ENCODE peak calls at places on chromosomes 3 and 15, in nine cellular contexts. One of them, this sample, is unnamed.

GRCh38 chr15:97520689-97521088 is 439.8 kb upstream of the ARRDC4 start:
- DNase-seq in spleen: no peak
- DNase-seq in Panc1: no peak
- DNase-seq in K562: no peak
- DNase-seq in stomach: no peak
- DNase-seq in HCT116: no peak
- DNase-seq in HL-60: peak; percentile 7
- DNase-seq in GM12892: no peak
- DNase-seq in GM12891: no peak
- DNase-seq in this sample: no peak

GRCh38 chr3:22012471-22012870 is 261.5 kb upstream of the ZNF385D start:
- DNase-seq in spleen: no peak
- DNase-seq in Panc1: no peak
- DNase-seq in K562: no peak
- DNase-seq in stomach: no peak
- DNase-seq in HCT116: no peak
- DNase-seq in HL-60: no peak
- DNase-seq in GM12892: no peak
- DNase-seq in GM12891: no peak
- DNase-seq in this sample: no peak

GRCh38 chr15:30921781-30922371 is 18.2 kb downstream of the FAN1 start:
- DNase-seq in spleen: no peak
- DNase-seq in Panc1: no peak
- DNase-seq in K562: no peak
- DNase-seq in stomach: peak; percentile 54
- DNase-seq in HCT116: no peak
- DNase-seq in HL-60: no peak
- DNase-seq in GM12892: no peak
- DNase-seq in GM12891: no peak
- DNase-seq in this sample: no peak

GRCh38 chr3:48507256-48508061 is 3.5 kb upstream of the SHISA5 start:
- DNase-seq in spleen: peak; percentile 91
- DNase-seq in Panc1: peak; percentile 24
- DNase-seq in K562: peak; percentile 38
- DNase-seq in stomach: peak; percentile 76
- DNase-seq in HCT116: peak; percentile 87
- DNase-seq in HL-60: peak; percentile 72
- DNase-seq in GM12892: peak; percentile 68
- DNase-seq in GM12891: peak; percentile 70
- DNase-seq in this sample: no peak

GRCh38 chr3:84963137-84963536 is 4.3 kb downstream of the CADM2 start:
- DNase-seq in spleen: no peak
- DNase-seq in Panc1: no peak
- DNase-seq in K562: no peak
- DNase-seq in stomach: no peak
- DNase-seq in HCT116: no peak
- DNase-seq in HL-60: no peak
- DNase-seq in GM12892: no peak
- DNase-seq in GM12891: no peak
- DNase-seq in this sample: no peak

GRCh38 chr3:193730498-193730897 is 137.5 kb downstream of the OPA1 start:
- DNase-seq in spleen: no peak
- DNase-seq in Panc1: no peak
- DNase-seq in K562: no peak
- DNase-seq in stomach: no peak
- DNase-seq in HCT116: no peak
- DNase-seq in HL-60: no peak
- DNase-seq in GM12892: no peak
- DNase-seq in GM12891: no peak
- DNase-seq in this sample: no peak

GRCh38 chr15:38975282-38975990 is 410.8 kb upstream of the RASGRP1 start:
- DNase-seq in spleen: no peak
- DNase-seq in Panc1: no peak
- DNase-seq in K562: no peak
- DNase-seq in stomach: no peak
- DNase-seq in HCT116: no peak
- DNase-seq in HL-60: no peak
- DNase-seq in GM12892: no peak
- DNase-seq in GM12891: no peak
- DNase-seq in this sample: no peak

GRCh38 chr3:56453027-56453426 is 15.2 kb downstream of the ERC2 start:
- DNase-seq in spleen: no peak
- DNase-seq in Panc1: no peak
- DNase-seq in K562: no peak
- DNase-seq in stomach: no peak
- DNase-seq in HCT116: no peak
- DNase-seq in HL-60: no peak
- DNase-seq in GM12892: no peak
- DNase-seq in GM12891: no peak
- DNase-seq in this sample: no peak

GRCh38 chr3:118972974-118973373 is 61.7 kb downstream of the IGSF11 start:
- DNase-seq in spleen: no peak
- DNase-seq in Panc1: no peak
- DNase-seq in K562: no peak
- DNase-seq in stomach: no peak
- DNase-seq in HCT116: no peak
- DNase-seq in HL-60: no peak
- DNase-seq in GM12892: no peak
- DNase-seq in GM12891: no peak
- DNase-seq in this sample: no peak

GRCh38 chr3:66554178-66554577 is 53.4 kb upstream of the LRIG1 start:
- DNase-seq in spleen: no peak
- DNase-seq in Panc1: no peak
- DNase-seq in K562: no peak
- DNase-seq in stomach: no peak
- DNase-seq in HCT116: no peak
- DNase-seq in HL-60: no peak
- DNase-seq in GM12892: no peak
- DNase-seq in GM12891: no peak
- DNase-seq in this sample: no peak

GRCh38 chr3:53422954-53423708 is 71.3 kb upstream of the CACNA1D start:
- DNase-seq in spleen: no peak
- DNase-seq in Panc1: no peak
- DNase-seq in K562: no peak
- DNase-seq in stomach: no peak
- DNase-seq in HCT116: no peak
- DNase-seq in HL-60: no peak
- DNase-seq in GM12892: no peak
- DNase-seq in GM12891: no peak
- DNase-seq in this sample: no peak

GRCh38 chr3:39812537-39812936 is 3.1 kb downstream of the MYRIP start:
- DNase-seq in spleen: no peak
- DNase-seq in Panc1: no peak
- DNase-seq in K562: no peak
- DNase-seq in stomach: peak; percentile 47
- DNase-seq in HCT116: no peak
- DNase-seq in HL-60: no peak
- DNase-seq in GM12892: no peak
- DNase-seq in GM12891: no peak
- DNase-seq in this sample: no peak

GRCh38 chr15:73002509-73002908 is 49.8 kb upstream of the NEO1 start:
- DNase-seq in spleen: no peak
- DNase-seq in Panc1: no peak
- DNase-seq in K562: no peak
- DNase-seq in stomach: no peak
- DNase-seq in HCT116: no peak
- DNase-seq in HL-60: no peak
- DNase-seq in GM12892: no peak
- DNase-seq in GM12891: no peak
- DNase-seq in this sample: no peak

GRCh38 chr15:73004462-73004861 is 47.8 kb upstream of the NEO1 start:
- DNase-seq in spleen: no peak
- DNase-seq in Panc1: no peak
- DNase-seq in K562: no peak
- DNase-seq in stomach: no peak
- DNase-seq in HCT116: no peak
- DNase-seq in HL-60: no peak
- DNase-seq in GM12892: no peak
- DNase-seq in GM12891: no peak
- DNase-seq in this sample: no peak

GRCh38 chr15:73001840-73002239 is 50.4 kb upstream of the NEO1 start:
- DNase-seq in spleen: no peak
- DNase-seq in Panc1: no peak
- DNase-seq in K562: no peak
- DNase-seq in stomach: no peak
- DNase-seq in HCT116: no peak
- DNase-seq in HL-60: no peak
- DNase-seq in GM12892: no peak
- DNase-seq in GM12891: no peak
- DNase-seq in this sample: no peak

GRCh38 chr15:73005032-73005431 is 47.2 kb upstream of the NEO1 start:
- DNase-seq in spleen: no peak
- DNase-seq in Panc1: no peak
- DNase-seq in K562: no peak
- DNase-seq in stomach: no peak
- DNase-seq in HCT116: no peak
- DNase-seq in HL-60: no peak
- DNase-seq in GM12892: no peak
- DNase-seq in GM12891: no peak
- DNase-seq in this sample: no peak

GRCh38 chr15:73005450-73005849 is 46.8 kb upstream of the NEO1 start:
- DNase-seq in spleen: no peak
- DNase-seq in Panc1: no peak
- DNase-seq in K562: no peak
- DNase-seq in stomach: no peak
- DNase-seq in HCT116: no peak
- DNase-seq in HL-60: no peak
- DNase-seq in GM12892: no peak
- DNase-seq in GM12891: no peak
- DNase-seq in this sample: no peak
- TF ChIP-seq POLR2AphosphoS5 in spleen: no peak
- TF ChIP-seq POLR2AphosphoS5 in Panc1: no peak
- TF ChIP-seq POLR2AphosphoS5 in K562: no peak
- TF ChIP-seq POLR2AphosphoS5 in stomach: no peak
- TF ChIP-seq POLR2AphosphoS5 in HCT116: no peak
- TF ChIP-seq POLR2AphosphoS5 in HL-60: no peak
- TF ChIP-seq POLR2AphosphoS5 in GM12892: no peak
- TF ChIP-seq POLR2AphosphoS5 in GM12891: no peak
- TF ChIP-seq POLR2AphosphoS5 in this sample: no peak

GRCh38 chr3:6416049-6416661 is 444.8 kb upstream of the GRM7 start:
- DNase-seq in spleen: no peak
- DNase-seq in Panc1: no peak
- DNase-seq in K562: no peak
- DNase-seq in stomach: no peak
- DNase-seq in HCT116: no peak
- DNase-seq in HL-60: no peak
- DNase-seq in GM12892: no peak
- DNase-seq in GM12891: no peak
- DNase-seq in this sample: no peak
- TF ChIP-seq POLR2AphosphoS5 in spleen: no peak
- TF ChIP-seq POLR2AphosphoS5 in Panc1: no peak
- TF ChIP-seq POLR2AphosphoS5 in K562: no peak
- TF ChIP-seq POLR2AphosphoS5 in stomach: no peak
- TF ChIP-seq POLR2AphosphoS5 in HCT116: no peak
- TF ChIP-seq POLR2AphosphoS5 in HL-60: no peak
- TF ChIP-seq POLR2AphosphoS5 in GM12892: no peak
- TF ChIP-seq POLR2AphosphoS5 in GM12891: no peak
- TF ChIP-seq POLR2AphosphoS5 in this sample: no peak

GRCh38 chr3:70227437-70227836 is 85.0 kb downstream of the MDFIC2 start:
- DNase-seq in spleen: no peak
- DNase-seq in Panc1: no peak
- DNase-seq in K562: no peak
- DNase-seq in stomach: no peak
- DNase-seq in HCT116: no peak
- DNase-seq in HL-60: no peak
- DNase-seq in GM12892: no peak
- DNase-seq in GM12891: no peak
- DNase-seq in this sample: no peak

GRCh38 chr3:70225146-70225545 is 87.3 kb downstream of the MDFIC2 start:
- DNase-seq in spleen: no peak
- DNase-seq in Panc1: no peak
- DNase-seq in K562: no peak
- DNase-seq in stomach: no peak
- DNase-seq in HCT116: no peak
- DNase-seq in HL-60: no peak
- DNase-seq in GM12892: no peak
- DNase-seq in GM12891: no peak
- DNase-seq in this sample: no peak

DNA sequence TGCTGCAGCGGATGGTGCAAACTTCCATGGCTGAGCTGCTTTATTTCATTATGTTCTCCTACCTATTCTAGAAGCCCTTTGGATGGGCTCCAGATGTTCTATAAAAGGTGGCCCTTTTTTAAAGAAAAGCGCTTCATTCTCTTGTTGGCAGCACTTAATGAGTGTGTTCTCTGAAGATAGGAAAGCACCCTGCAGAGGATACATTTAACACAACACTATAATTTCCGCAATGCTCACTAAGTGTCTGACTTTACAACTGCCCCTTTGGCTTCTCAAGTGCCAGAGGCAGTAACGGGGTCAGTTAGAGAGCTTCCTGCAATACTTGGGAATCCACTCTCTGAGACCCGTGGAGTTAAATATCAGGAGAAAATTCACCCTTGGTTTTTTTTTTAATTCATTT is 88.1 kb downstream of the MDFIC2 start:
- DNase-seq in spleen: no peak
- DNase-seq in Panc1: no peak
- DNase-seq in K562: no peak
- DNase-seq in stomach: no peak
- DNase-seq in HCT116: no peak
- DNase-seq in HL-60: no peak
- DNase-seq in GM12892: no peak
- DNase-seq in GM12891: no peak
- DNase-seq in this sample: no peak
- TF ChIP-seq POLR2AphosphoS5 in spleen: no peak
- TF ChIP-seq POLR2AphosphoS5 in Panc1: no peak
- TF ChIP-seq POLR2AphosphoS5 in K562: no peak
- TF ChIP-seq POLR2AphosphoS5 in stomach: no peak
- TF ChIP-seq POLR2AphosphoS5 in HCT116: no peak
- TF ChIP-seq POLR2AphosphoS5 in HL-60: no peak
- TF ChIP-seq POLR2AphosphoS5 in GM12892: no peak
- TF ChIP-seq POLR2AphosphoS5 in GM12891: no peak
- TF ChIP-seq POLR2AphosphoS5 in this sample: no peak

GRCh38 chr3:4771238-4771637 is 208.0 kb upstream of the BHLHE40 start:
- DNase-seq in spleen: no peak
- DNase-seq in Panc1: no peak
- DNase-seq in K562: no peak
- DNase-seq in stomach: no peak
- DNase-seq in HCT116: no peak
- DNase-seq in HL-60: no peak
- DNase-seq in GM12892: no peak
- DNase-seq in GM12891: no peak
- DNase-seq in this sample: no peak

GRCh38 chr3:4772858-4773257 is 206.4 kb upstream of the BHLHE40 start:
- DNase-seq in spleen: no peak
- DNase-seq in Panc1: no peak
- DNase-seq in K562: no peak
- DNase-seq in stomach: no peak
- DNase-seq in HCT116: no peak
- DNase-seq in HL-60: no peak
- DNase-seq in GM12892: no peak
- DNase-seq in GM12891: no peak
- DNase-seq in this sample: no peak

GRCh38 chr3:4773583-4773982 is 205.7 kb upstream of the BHLHE40 start:
- DNase-seq in spleen: no peak
- DNase-seq in Panc1: no peak
- DNase-seq in K562: no peak
- DNase-seq in stomach: no peak
- DNase-seq in HCT116: no peak
- DNase-seq in HL-60: no peak
- DNase-seq in GM12892: no peak
- DNase-seq in GM12891: no peak
- DNase-seq in this sample: no peak

GRCh38 chr3:4770561-4770960 is 208.7 kb upstream of the BHLHE40 start:
- DNase-seq in spleen: no peak
- DNase-seq in Panc1: no peak
- DNase-seq in K562: no peak
- DNase-seq in stomach: no peak
- DNase-seq in HCT116: no peak
- DNase-seq in HL-60: no peak
- DNase-seq in GM12892: no peak
- DNase-seq in GM12891: no peak
- DNase-seq in this sample: no peak

GRCh38 chr3:4772171-4772804 is 206.9 kb upstream of the BHLHE40 start:
- DNase-seq in spleen: no peak
- DNase-seq in Panc1: no peak
- DNase-seq in K562: no peak
- DNase-seq in stomach: peak; percentile 90
- DNase-seq in HCT116: no peak
- DNase-seq in HL-60: no peak
- DNase-seq in GM12892: no peak
- DNase-seq in GM12891: no peak
- DNase-seq in this sample: no peak
- TF ChIP-seq POLR2AphosphoS5 in spleen: no peak
- TF ChIP-seq POLR2AphosphoS5 in Panc1: no peak
- TF ChIP-seq POLR2AphosphoS5 in K562: no peak
- TF ChIP-seq POLR2AphosphoS5 in stomach: peak; percentile 80
- TF ChIP-seq POLR2AphosphoS5 in HCT116: no peak
- TF ChIP-seq POLR2AphosphoS5 in HL-60: no peak
- TF ChIP-seq POLR2AphosphoS5 in GM12892: no peak
- TF ChIP-seq POLR2AphosphoS5 in GM12891: no peak
- TF ChIP-seq POLR2AphosphoS5 in this sample: no peak

This sample was measured in suprapubic skin.